ENCODE peak calls at places on chromosomes 1 and 21, in six cellular contexts. V is MM.1S; W is CD8-positive, alpha-beta T cell; B is WERI-Rb-1; I is tibial artery; H is psoas muscle. E is an unnamed sample.
A peak's percentile ranks its signal among the peaks of the same experiment; 100 is the strongest.

GRCh38 chr21:42563261-42564045 is 49.8 kb downstream of the SLC37A1 start:
- DNase-seq in V (no peak), I (peak; percentile 54), B (peak; percentile 18), W (no peak), H (no peak), E (no peak)

GRCh38 chr1:36397083-36397377 is 678 bp downstream of the LSM10 start:
- DNase-seq in H (no peak), I (no peak), B (no peak), W (no peak), V (no peak), E (no peak)

GRCh38 chr1:209064850-209065249 is 518.7 kb upstream of the CAMK1G start:
- DNase-seq in I (no peak), B (no peak), V (no peak), W (no peak), H (no peak), E (peak; percentile 22)

GRCh38 chr1:156712626-156713025 is 7.2 kb upstream of the CRABP2 start:
- DNase-seq in B (no peak), I (no peak), V (no peak), H (no peak), W (no peak), E (no peak)

GRCh38 chr1:87155180-87155579 is 173.5 kb upstream of the LMO4 start:
- DNase-seq in V (peak; percentile 68), B (no peak), H (no peak), I (no peak), W (no peak), E (no peak)

GRCh38 chr21:16342932-16343331 is 613.1 kb downstream of the USP25 start:
- DNase-seq in H (no peak), W (no peak), B (no peak), V (peak; percentile 31), I (no peak), E (no peak)

GRCh38 chr1:42282024-42282579 is 52.9 kb downstream of the FOXJ3 start:
- DNase-seq in H (no peak), V (no peak), W (no peak), B (no peak), I (no peak), E (no peak)

GRCh38 chr1:87720561-87720960 is 391.9 kb downstream of the LMO4 start:
- DNase-seq in W (no peak), I (no peak), H (no peak), V (no peak), B (no peak), E (no peak)

GRCh38 chr1:7549693-7550161 is 221.4 kb upstream of the VAMP3 start:
- DNase-seq in B (peak; percentile 2), W (no peak), H (no peak), I (no peak), V (no peak), E (no peak)

GRCh38 chr1:161803181-161803580 is 37.1 kb downstream of the ATF6 start:
- DNase-seq in W (no peak), V (no peak), B (no peak), H (no peak), I (no peak), E (no peak)

GRCh38 chr1:93613895-93614294 is 67.7 kb downstream of the BCAR3 start:
- DNase-seq in W (no peak), V (no peak), H (no peak), I (peak; percentile 79), B (no peak), E (no peak)

GRCh38 chr1:67463298-67463960 is 33.2 kb upstream of the SERBP1 start:
- DNase-seq in I (no peak), V (no peak), W (no peak), H (no peak), B (peak; percentile 91), E (peak; percentile 56)

GRCh38 chr21:25457411-25457810 is 149.9 kb downstream of the MRPL39 start:
- DNase-seq in V (peak; percentile 89), I (no peak), H (no peak), B (no peak), W (no peak), E (no peak)

GRCh38 chr1:37553927-37554808 is at the start of gene SNIP1:
- DNase-seq in W (peak; percentile 85), V (peak; percentile 96), B (peak; percentile 91), I (peak; percentile 95), H (peak; percentile 91), E (peak; percentile 94)

GRCh38 chr1:244865028-244865371 is 657 bp upstream of the HNRNPU start:
- DNase-seq in V (no peak), H (no peak), W (peak; percentile 12), B (peak; percentile 65), I (no peak), E (peak; percentile 43)

GRCh38 chr21:44616591-44616926 is 4.7 kb downstream of the KRTAP10-8 start:
- DNase-seq in B (no peak), H (no peak), I (no peak), W (no peak), V (no peak), E (no peak)

GRCh38 chr1:6316240-6317100 is 55.6 kb upstream of the GPR153 start:
- DNase-seq in H (no peak), V (no peak), B (no peak), I (no peak), W (no peak), E (no peak)

GRCh38 chr1:7442918-7443317 is 328.2 kb upstream of the VAMP3 start:
- DNase-seq in H (no peak), V (no peak), W (no peak), I (no peak), B (no peak), E (no peak)

GRCh38 chr1:10796029-10796944 is at the start of gene CASZ1:
- DNase-seq in H (peak; percentile 79), I (peak; percentile 82), W (no peak), V (no peak), B (peak; percentile 91), E (peak; percentile 99)

GRCh38 chr1:77347646-77348045 is 65.8 kb downstream of the AK5 start:
- DNase-seq in V (no peak), H (no peak), W (no peak), B (no peak), I (no peak), E (no peak)

GRCh38 chr1:1395166-1395565 is 4.0 kb downstream of the CCNL2 start:
- DNase-seq in W (no peak), V (no peak), B (no peak), H (no peak), I (no peak), E (no peak)

GRCh38 chr21:44836666-44837471 is 19.0 kb upstream of the SUMO3 start:
- DNase-seq in W (no peak), V (no peak), H (no peak), B (peak; percentile 95), I (peak; percentile 65), E (peak; percentile 68)

GRCh38 chr1:37914719-37915483 is 32.0 kb downstream of the INPP5B start:
- DNase-seq in I (no peak), H (no peak), V (no peak), W (no peak), B (no peak), E (no peak)

GRCh38 chr1:31786366-31787060 is 22.4 kb upstream of the ADGRB2 start:
- DNase-seq in I (peak; percentile 61), V (no peak), B (peak; percentile 4), W (no peak), H (no peak), E (no peak)

DNA sequence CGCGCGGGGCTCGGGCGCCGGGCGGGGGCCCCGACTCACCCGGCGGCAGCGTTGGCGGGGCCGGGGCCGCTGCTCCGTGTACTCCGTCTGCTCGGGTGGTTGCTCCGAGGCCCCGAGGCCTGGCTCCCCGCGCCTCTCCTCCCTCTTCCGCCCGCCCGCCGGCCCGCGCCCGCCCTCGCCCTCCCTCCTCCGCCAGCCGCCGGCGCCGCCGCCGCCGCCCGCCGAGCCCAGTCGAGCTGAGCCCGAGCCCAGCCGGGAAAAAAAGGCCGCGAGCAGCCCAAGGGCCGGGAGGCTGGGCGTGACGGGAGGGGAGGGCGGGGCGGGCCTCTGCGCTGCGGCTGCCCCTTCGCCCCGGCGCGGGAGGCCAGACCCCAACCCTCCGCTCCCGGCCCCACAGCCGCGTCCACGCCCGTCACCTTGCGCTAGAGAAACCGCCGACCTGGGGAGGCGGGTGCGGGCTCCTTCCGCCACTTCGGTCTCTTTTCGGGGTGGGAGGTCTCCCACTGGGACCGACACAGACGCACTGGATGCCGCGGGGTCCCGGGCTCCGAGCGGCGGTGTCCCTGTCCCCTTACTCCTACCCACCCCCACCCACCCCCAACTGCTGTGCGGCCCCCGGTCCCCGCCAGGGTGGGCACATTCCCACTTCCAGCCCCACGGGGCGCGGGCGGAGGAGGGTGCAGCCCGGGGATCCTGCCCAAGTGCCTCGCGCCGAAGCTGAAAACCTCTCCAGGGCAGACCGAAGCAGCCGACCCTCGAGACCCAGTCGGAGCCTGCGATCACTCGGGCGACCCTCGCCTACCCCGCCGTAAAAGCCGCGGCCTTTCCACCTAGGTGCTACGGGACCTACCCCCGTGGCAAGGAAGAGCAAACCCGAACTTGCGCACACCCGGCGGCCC is at the start of gene CERS2:
- DNase-seq in H (peak; percentile 81), W (peak; percentile 70), B (peak; percentile 97), V (peak; percentile 93), I (peak; percentile 92), E (peak; percentile 96)
- H3K36me3 ChIP-seq in H (no peaks in the 10 kb centered on the region), W (no peaks in the 10 kb centered on the region), B (peaks cover 31% of the 10 kb centered on the region), V (no peaks in the 10 kb centered on the region), I (no peaks in the 10 kb centered on the region), E (no peaks in the 10 kb centered on the region)

DNA sequence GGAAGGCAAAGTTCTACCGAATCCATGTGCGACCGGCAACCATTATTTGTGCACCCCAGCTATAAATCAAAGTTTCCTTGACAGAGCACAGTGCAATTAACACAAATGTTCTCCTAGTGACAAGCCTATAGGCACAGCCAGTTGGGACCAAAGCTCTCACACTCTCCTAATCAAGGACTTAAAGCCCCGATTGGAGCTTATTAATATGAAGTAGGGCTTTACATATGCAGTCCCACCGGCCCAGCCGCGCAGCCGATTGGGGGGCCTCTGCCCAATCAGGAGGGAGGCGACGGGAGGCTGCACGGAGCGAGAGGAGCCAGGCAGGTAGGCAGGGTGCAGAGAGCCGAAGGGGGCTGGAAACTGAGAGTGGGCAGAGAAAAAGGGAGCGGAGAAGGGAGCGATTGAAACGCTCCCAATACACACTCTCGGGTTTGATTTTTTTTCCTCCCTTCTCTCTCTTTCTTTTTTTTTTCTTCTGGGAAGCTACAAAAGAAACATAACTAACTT is at the start of gene ESRRG:
- DNase-seq in W (no peak), H (peak; percentile 56), B (peak; percentile 100), I (no peak), V (peak; percentile 77), E (peak; percentile 72)
- H3K4me3 ChIP-seq in W (no peak within 1 kb of the TSS), H (peak within 1 kb of the TSS; percentile 66), B (peak within 1 kb of the TSS; percentile 90), I (no peak within 1 kb of the TSS), V (peak within 1 kb of the TSS; percentile 65), E (peak within 1 kb of the TSS; percentile 46)

GRCh38 chr1:17032741-17033140 is 21.0 kb upstream of the ATP13A2 start:
- DNase-seq in I (no peak), V (no peak), H (no peak), B (no peak), W (no peak), E (no peak)
- H3K36me3 ChIP-seq in I (peaks cover 61% of the 10 kb centered on the region), V (peaks cover 3% of the 10 kb centered on the region), H (peaks cover 11% of the 10 kb centered on the region), B (peaks cover 34% of the 10 kb centered on the region), W (peaks cover 36% of the 10 kb centered on the region), E (peaks cover 13% of the 10 kb centered on the region)

GRCh38 chr1:234434706-234435105 is 44.3 kb downstream of the TARBP1 start:
- DNase-seq in I (no peak), V (no peak), H (no peak), W (no peak), B (no peak), E (no peak)

GRCh38 chr1:234435620-234436019 is 43.4 kb downstream of the TARBP1 start:
- DNase-seq in V (no peak), H (no peak), B (no peak), I (no peak), W (no peak), E (no peak)

GRCh38 chr1:234431255-234431654 is 47.7 kb downstream of the TARBP1 start:
- DNase-seq in V (no peak), H (no peak), I (no peak), B (no peak), W (no peak), E (no peak)

GRCh38 chr1:234430691-234431090 is 48.3 kb downstream of the TARBP1 start:
- DNase-seq in B (no peak), I (no peak), W (no peak), H (no peak), V (no peak), E (no peak)

GRCh38 chr1:234433563-234434285 is 45.3 kb downstream of the TARBP1 start:
- DNase-seq in W (no peak), V (no peak), H (no peak), I (no peak), B (no peak), E (no peak)
- H3K4me3 ChIP-seq in W (no peak overlapping the region), V (no peak overlapping the region), H (no peak overlapping the region), I (no peak overlapping the region), B (no peak overlapping the region), E (no peak overlapping the region)

E was measured in H7.